ENCODE peak calls at places on chromosomes 11 and 22, in nine cellular contexts. J, G, I, Q, B, C, E, F and X are unnamed samples.

GRCh38 chr22:46241397-46242007 is 8.6 kb downstream of the CDPF1 start:
- DNase-seq in J (no peak), G (no peak), I (no peak), Q (no peak), B (no peak), C (no peak), E (no peak), F (peak), X (peak)

GRCh38 chr11:84855846-84856245 is 771.3 kb downstream of the DLG2 start:
- DNase-seq in J (no peak), G (no peak), I (peak), Q (no peak), B (peak), C (peak), E (no peak), F (no peak), X (no peak)

GRCh38 chr11:57763568-57763967 is 2.0 kb downstream of the CTNND1 start:
- DNase-seq in J (no peak), G (no peak), I (peak), Q (no peak), B (peak), C (peak), E (no peak), F (peak), X (peak)

GRCh38 chr11:13720940-13721339 is 52.5 kb downstream of the FAR1 start:
- DNase-seq in J (no peak), G (no peak), I (no peak), Q (no peak), B (no peak), C (no peak), E (no peak), F (no peak), X (no peak)

GRCh38 chr11:87033561-87033960 is 4.2 kb upstream of the TMEM135 start:
- DNase-seq in J (no peak), G (no peak), I (no peak), Q (no peak), B (no peak), C (no peak), E (no peak), F (no peak), X (no peak)

GRCh38 chr11:63622318-63622717 is 8.1 kb upstream of the PLAAT3 start:
- DNase-seq in J (no peak), G (no peak), I (no peak), Q (peak), B (no peak), C (no peak), E (no peak), F (no peak), X (no peak)

GRCh38 chr11:118897721-118898310 is 14.1 kb downstream of the CXCR5 start:
- DNase-seq in J (no peak), G (no peak), I (no peak), Q (no peak), B (no peak), C (no peak), E (no peak), F (no peak), X (no peak)

GRCh38 chr22:47303161-47303890 is 540.9 kb downstream of the TBC1D22A start:
- DNase-seq in J (no peak), G (no peak), I (no peak), Q (no peak), B (no peak), C (no peak), E (no peak), F (no peak), X (no peak)

GRCh38 chr11:6563121-6563619 is 40.2 kb downstream of the RRP8 start:
- DNase-seq in J (no peak), G (no peak), I (no peak), Q (no peak), B (no peak), C (no peak), E (no peak), F (no peak), X (no peak)

GRCh38 chr11:126978911-126979310 is 21.7 kb downstream of the KIRREL3 start:
- DNase-seq in J (no peak), G (no peak), I (no peak), Q (no peak), B (no peak), C (no peak), E (no peak), F (peak), X (no peak)

GRCh38 chr22:42425337-42425988 is 6.7 kb downstream of the NFAM1 start:
- DNase-seq in J (no peak), G (no peak), I (no peak), Q (no peak), B (no peak), C (no peak), E (no peak), F (no peak), X (no peak)

GRCh38 chr11:133927690-133928627 is 28.8 kb downstream of the IGSF9B start:
- DNase-seq in J (peak), G (peak), I (peak), Q (peak), B (peak), C (peak), E (peak), F (peak), X (peak)

GRCh38 chr11:66011239-66011784 is 496 bp upstream of the CST6 start:
- DNase-seq in J (no peak), G (no peak), I (peak), Q (no peak), B (peak), C (peak), E (no peak), F (no peak), X (no peak)

GRCh38 chr11:102611291-102611690 is 13.8 kb downstream of the MMP20 start:
- DNase-seq in J (no peak), G (no peak), I (no peak), Q (no peak), B (no peak), C (no peak), E (no peak), F (no peak), X (no peak)

GRCh38 chr11:17781221-17781620 is 46.6 kb downstream of the KCNC1 start:
- DNase-seq in J (no peak), G (peak), I (no peak), Q (no peak), B (no peak), C (no peak), E (no peak), F (peak), X (no peak)

GRCh38 chr11:44138286-44138685 is 42.8 kb downstream of the EXT2 start:
- DNase-seq in J (no peak), G (no peak), I (no peak), Q (no peak), B (no peak), C (no peak), E (no peak), F (no peak), X (no peak)

GRCh38 chr11:117902001-117902855 is 25.8 kb upstream of the FXYD6 start:
- DNase-seq in J (no peak), G (no peak), I (no peak), Q (no peak), B (no peak), C (no peak), E (no peak), F (no peak), X (no peak)

GRCh38 chr22:23833911-23834317 is 4.9 kb downstream of the DERL3 start:
- DNase-seq in J (peak), G (peak), I (no peak), Q (no peak), B (no peak), C (no peak), E (no peak), F (no peak), X (peak)

GRCh38 chr11:19952101-19952605 is 208.1 kb downstream of the DBX1 start:
- DNase-seq in J (no peak), G (no peak), I (no peak), Q (peak), B (no peak), C (no peak), E (no peak), F (no peak), X (peak)

GRCh38 chr11:22875869-22876473 is 15.7 kb upstream of the CCDC179 start:
- DNase-seq in J (peak), G (no peak), I (peak), Q (peak), B (peak), C (peak), E (peak), F (peak), X (peak)

GRCh38 chr11:2804189-2804588 is 81.4 kb downstream of the CDKN1C start:
- DNase-seq in J (no peak), G (peak), I (no peak), Q (no peak), B (no peak), C (no peak), E (no peak), F (no peak), X (no peak)

GRCh38 chr22:33557836-33558235 is 362.4 kb downstream of the LARGE1 start:
- DNase-seq in J (no peak), G (no peak), I (no peak), Q (no peak), B (no peak), C (no peak), E (no peak), F (no peak), X (no peak)

GRCh38 chr11:8087756-8088155 is 6.7 kb downstream of the TUB start:
- DNase-seq in J (no peak), G (peak), I (no peak), Q (no peak), B (no peak), C (no peak), E (no peak), F (no peak), X (no peak)

GRCh38 chr22:45738206-45738605 is 66.6 kb downstream of the ATXN10 start:
- DNase-seq in J (no peak), G (no peak), I (peak), Q (no peak), B (no peak), C (no peak), E (no peak), F (no peak), X (no peak)

GRCh38 chr11:12286606-12287005 is 90.8 kb upstream of the PARVA start:
- DNase-seq in J (no peak), G (no peak), I (no peak), Q (no peak), B (no peak), C (no peak), E (no peak), F (no peak), X (no peak)